ENCODE peak calls at places on chromosomes 6 and 20, in four cellular contexts. L is heart left ventricle, R is HepG2, Q is gastrocnemius medialis. F is an unnamed sample.

GRCh38 chr6:152398993-152399392 is 238.2 kb downstream of the SYNE1 start:
- ATAC-seq in L (no peak), Q (no peak), R (no peak), F (no peak)

GRCh38 chr6:130788954-130789353 is 38.3 kb upstream of the SMLR1 start:
- ATAC-seq in R (peak), L (no peak), Q (no peak), F (no peak)

GRCh38 chr20:2130062-2130591 is 28.5 kb downstream of the STK35 start:
- ATAC-seq in R (no peak), Q (no peak), L (no peak), F (no peak)

GRCh38 chr6:161376367-161376766 is 102.5 kb upstream of the AGPAT4 start:
- ATAC-seq in L (no peak), R (no peak), Q (no peak), F (no peak)

GRCh38 chr6:39804666-39805065 is 12.5 kb downstream of the DAAM2 start:
- ATAC-seq in Q (no peak), L (no peak), R (no peak), F (no peak)

GRCh38 chr6:15434263-15434662 is 188.4 kb downstream of the JARID2 start:
- ATAC-seq in L (no peak), R (no peak), Q (no peak), F (no peak)

GRCh38 chr6:135115411-135116293 is 61.0 kb upstream of the HBS1L start:
- ATAC-seq in Q (no peak), L (no peak), R (no peak), F (no peak)

GRCh38 chr6:55286824-55287223 is 40.4 kb upstream of the GFRAL start:
- ATAC-seq in R (no peak), Q (no peak), L (no peak), F (no peak)

GRCh38 chr6:160791459-160791858 is 89.4 kb downstream of the PLG start:
- ATAC-seq in R (no peak), Q (no peak), L (no peak), F (no peak)

GRCh38 chr6:28910901-28911680 is 12.7 kb downstream of the TRIM27 start:
- ATAC-seq in R (no peak), Q (no peak), L (no peak), F (no peak)

GRCh38 chr6:129120856-129121255 is 237.9 kb downstream of the LAMA2 start:
- ATAC-seq in Q (peak), R (no peak), L (peak), F (peak)

GRCh38 chr20:38873050-38873581 is 53.1 kb upstream of the FAM83D start:
- ATAC-seq in Q (no peak), L (no peak), R (no peak), F (peak)

GRCh38 chr6:141532211-141532610 is 600.5 kb upstream of the GJE1 start:
- ATAC-seq in L (peak), Q (no peak), R (peak), F (no peak)

GRCh38 chr6:82778985-82779384 is 286.7 kb downstream of the UBE3D start:
- ATAC-seq in R (no peak), L (no peak), Q (no peak), F (no peak)

GRCh38 chr20:49270177-49270576 is 7.7 kb downstream of the ZNFX1 start:
- ATAC-seq in L (no peak), R (peak), Q (peak), F (no peak)

GRCh38 chr6:38644951-38645350 is 5.2 kb upstream of the BTBD9 start:
- ATAC-seq in L (no peak), R (no peak), Q (no peak), F (no peak)

GRCh38 chr20:36098364-36098763 is 56.2 kb upstream of the EPB41L1 start:
- ATAC-seq in Q (peak), L (peak), R (no peak), F (peak)

GRCh38 chr20:22369100-22369499 is 215.3 kb downstream of the FOXA2 start:
- ATAC-seq in L (no peak), R (no peak), Q (no peak), F (no peak)

GRCh38 chr6:131998255-131998982 is 47.2 kb upstream of the CCN2 start:
- ATAC-seq in L (no peak), R (peak), Q (no peak), F (peak)

GRCh38 chr6:3337521-3338350 is 79.0 kb downstream of the PSMG4 start:
- ATAC-seq in L (no peak), Q (no peak), R (peak), F (no peak)

GRCh38 chr6:14077193-14077853 is 40.2 kb upstream of the CD83 start:
- ATAC-seq in Q (no peak), R (no peak), L (no peak), F (no peak)

GRCh38 chr20:49831770-49832631 is 19.4 kb downstream of the SLC9A8 start:
- ATAC-seq in R (peak), L (no peak), Q (no peak), F (peak)

GRCh38 chr20:4455301-4455701 is 266.4 kb upstream of the PRND start:
- ATAC-seq in R (no peak), Q (no peak), L (no peak), F (no peak)

GRCh38 chr6:90202156-90202555 is 94.5 kb downstream of the BACH2 start:
- ATAC-seq in L (no peak), Q (no peak), R (no peak), F (no peak)

GRCh38 chr20:51134405-51134804 is 111.5 kb upstream of the KCNG1 start:
- ATAC-seq in L (no peak), Q (no peak), R (no peak), F (no peak)

GRCh38 chr20:4961746-4962145 is 39.6 kb downstream of the SLC23A2 start:
- ATAC-seq in R (peak), L (peak), Q (no peak), F (no peak)

GRCh38 chr6:15416932-15417509 is 171.2 kb downstream of the JARID2 start:
- ATAC-seq in L (no peak), R (no peak), Q (peak), F (no peak)

DNA sequence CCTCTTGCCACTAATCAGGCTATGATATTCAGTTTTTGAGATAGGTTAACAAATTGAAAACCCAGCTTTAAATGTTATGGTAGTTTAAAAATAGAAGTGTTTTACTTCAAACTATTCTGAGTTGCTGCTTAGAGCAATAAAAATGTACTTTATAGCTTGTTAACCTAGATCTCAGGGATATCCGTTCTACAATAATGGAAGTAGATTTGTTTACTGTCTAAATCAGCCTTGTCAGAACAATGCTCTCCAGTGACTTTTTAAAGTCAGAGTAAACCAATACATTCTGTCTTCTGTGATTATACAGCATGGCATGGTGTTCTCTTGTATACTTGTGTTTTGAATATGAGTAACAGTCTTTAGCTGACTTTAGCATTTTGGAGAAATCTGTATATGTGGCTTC is 161.5 kb downstream of the PACRG start:
- ATAC-seq in Q (no peak), R (no peak), L (no peak), F (no peak)
- TF ChIP-seq POLR2A in Q (no peak), R (no peak), L (no peak), F (no peak)

DNA sequence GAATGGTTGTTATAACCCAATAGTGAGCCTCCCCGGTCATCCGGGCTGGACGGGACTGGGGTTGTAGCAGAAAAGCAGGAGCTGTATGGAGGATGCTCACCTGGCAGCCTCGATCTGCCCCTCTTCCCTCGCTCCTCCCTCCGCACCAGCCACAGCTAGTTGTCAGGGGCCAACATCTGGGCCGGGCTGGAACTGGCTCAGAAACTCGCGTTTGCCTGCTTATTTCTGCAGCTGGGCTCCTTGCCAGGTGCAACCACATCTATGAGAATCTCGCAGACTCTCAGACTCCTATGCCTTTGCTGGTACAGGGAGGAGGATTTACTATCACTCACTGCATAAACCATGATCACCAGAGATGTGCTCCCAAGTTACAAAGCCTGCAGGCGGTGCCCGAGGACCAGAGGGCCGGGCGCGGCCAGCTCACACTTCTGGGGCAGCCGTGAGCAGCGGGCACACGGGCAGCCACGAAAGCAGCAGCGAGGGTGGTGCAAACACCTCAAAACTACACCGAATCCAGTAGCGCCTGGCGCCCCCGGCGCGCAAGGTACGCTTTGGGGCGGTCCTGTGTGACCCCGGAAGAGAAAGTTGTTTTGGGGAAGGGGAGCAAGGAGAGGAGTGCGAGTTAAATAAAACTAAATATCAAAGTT is 609 bp upstream of the LRRC1 start:
- ATAC-seq in R (peak), L (peak), Q (peak), F (peak)
- TF ChIP-seq POLR2A in R (no peak), L (no peak), Q (no peak), F (no peak)

DNA sequence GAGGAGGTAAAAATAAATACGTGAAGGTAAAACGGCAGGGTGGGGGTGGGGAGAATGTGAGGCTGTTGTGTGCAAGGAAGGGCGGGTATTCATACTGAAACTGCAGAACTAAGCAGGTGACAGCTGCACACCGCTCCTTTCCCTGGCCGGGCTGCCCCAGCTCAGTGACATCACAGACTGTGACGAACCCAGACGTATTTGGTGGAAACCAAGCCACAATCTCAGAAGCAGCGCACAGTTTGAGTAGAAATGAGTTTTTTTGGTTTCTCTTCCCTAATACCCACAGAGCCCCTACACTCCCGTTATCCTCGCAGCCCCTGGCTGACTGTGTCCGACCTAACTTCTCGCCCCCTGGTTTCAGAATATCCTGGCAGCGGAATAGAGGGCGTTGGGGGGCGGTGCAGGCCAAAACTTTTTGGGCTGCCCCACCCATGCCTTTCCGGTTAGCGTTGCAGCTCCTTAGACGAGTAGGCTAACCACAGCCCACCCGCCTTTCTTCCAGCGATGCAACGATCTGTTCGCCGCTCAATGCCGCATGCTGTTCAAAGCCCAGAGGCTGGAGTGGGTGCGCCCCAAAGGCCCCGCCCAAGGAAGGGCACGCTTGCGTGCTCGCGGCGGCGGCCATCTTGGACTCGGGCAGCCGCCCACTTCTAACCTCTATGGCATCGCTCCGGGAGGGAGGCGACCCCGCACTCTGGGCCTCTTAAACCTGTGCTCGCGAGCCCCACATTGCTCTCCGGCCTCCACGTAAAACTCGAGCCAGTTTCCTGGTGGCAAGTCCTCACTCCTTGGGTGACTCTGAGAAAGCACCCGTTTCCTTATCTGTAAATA is 9.1 kb downstream of the BAK1 start:
- ATAC-seq in Q (peak), L (peak), R (peak), F (peak)
- TF ChIP-seq POLR2A in Q (no peak), L (no peak), R (peak), F (peak)

DNA sequence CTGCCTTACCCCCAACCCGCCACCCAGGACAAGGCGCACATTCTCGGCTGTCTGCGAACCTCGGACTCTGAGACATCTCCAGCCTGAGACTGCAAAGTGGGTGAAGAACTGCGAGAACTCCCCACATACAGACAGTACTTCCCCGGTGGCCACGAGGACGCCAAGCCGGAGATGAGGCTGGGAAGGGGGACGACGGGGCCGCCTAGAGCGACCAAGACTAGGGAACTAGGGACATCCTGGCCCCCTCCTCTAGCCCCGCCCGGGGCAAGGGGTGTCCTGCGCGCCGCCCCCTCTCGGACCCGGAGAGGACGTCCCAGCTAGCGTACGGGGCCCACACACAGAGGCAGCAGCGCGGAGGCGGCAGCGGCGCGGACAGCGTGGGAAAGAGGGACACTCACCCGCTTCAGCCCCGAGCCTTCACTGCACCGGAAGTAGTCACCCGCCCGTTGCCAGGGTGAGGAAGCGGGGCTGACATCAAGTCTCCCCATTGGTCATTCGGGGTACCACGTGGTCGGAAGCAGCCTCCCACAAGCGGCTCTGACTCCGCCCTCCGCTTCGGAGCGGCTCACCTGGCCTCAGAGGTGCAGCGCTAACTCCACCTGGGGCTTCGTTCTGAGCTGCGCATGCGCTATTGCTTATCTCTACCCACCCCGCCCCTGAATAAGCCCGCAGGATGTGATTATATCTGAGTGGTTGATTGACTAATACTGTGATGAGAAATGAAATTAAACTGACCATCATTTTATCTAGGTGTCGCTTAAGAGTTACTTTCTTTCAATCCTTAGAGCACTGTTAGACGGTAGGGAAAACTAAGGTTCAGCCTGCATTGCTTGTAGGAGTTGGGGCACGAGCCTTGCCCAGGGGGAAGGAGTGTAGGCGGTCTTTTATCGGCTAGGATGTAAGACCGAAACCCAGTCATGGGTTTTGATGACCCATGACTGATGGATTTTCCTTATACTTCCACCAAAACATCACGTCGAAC is at the start of gene TASP1:
- ATAC-seq in R (peak), Q (peak), L (peak), F (peak)
- TF ChIP-seq POLR2A in R (peak), Q (no peak), L (no peak), F (peak)

GRCh38 chr20:45338121-45339030 is 9.8 kb downstream of the SDC4 start:
- ATAC-seq in R (peak), L (no peak), Q (no peak), F (no peak)

GRCh38 chr20:45336530-45337366 is 11.5 kb downstream of the SDC4 start:
- ATAC-seq in Q (peak), R (peak), L (peak), F (peak)

GRCh38 chr20:45339084-45339483 is 9.1 kb downstream of the SDC4 start:
- ATAC-seq in L (no peak), Q (no peak), R (no peak), F (no peak)

GRCh38 chr20:45339799-45340198 is 8.4 kb downstream of the SDC4 start:
- ATAC-seq in L (no peak), Q (no peak), R (no peak), F (no peak)

DNA sequence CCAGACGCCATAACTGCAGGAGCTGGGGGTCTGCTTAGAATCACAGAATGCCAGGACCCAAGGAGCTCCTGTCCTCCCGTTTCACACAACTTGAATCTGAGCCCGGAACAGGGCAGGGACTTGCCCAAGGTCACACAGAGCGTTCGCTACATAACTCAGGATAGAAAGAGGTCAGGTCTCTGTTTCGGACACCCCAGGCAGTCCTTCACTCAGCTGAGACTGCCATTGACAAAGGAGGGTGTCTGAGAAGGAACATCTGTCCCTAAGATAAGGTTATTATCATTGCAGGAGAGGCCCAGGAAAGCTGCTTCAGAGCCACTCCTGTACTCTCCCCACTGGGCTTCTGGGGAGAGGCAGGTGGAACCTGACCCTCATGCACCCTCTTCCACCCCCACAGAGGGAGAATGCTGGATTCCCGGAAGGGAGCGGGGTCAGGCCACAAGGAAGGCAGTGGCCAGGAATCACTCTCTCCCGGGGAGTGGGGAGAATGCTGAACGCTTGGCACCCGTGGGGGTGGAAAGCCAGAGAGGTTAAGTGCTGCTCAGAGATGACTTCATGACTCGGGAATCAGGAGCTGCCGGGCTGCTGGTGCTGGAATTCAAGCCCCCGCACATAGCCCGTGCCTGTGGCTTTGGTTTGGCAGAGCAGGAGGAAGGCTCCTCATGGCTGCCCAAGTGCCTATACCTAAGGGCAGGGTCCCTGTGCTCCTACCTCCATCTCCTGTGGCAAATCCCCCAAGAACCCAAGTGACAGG is 10.7 kb downstream of the SDC4 start:
- ATAC-seq in Q (peak), L (peak), R (peak), F (peak)
- TF ChIP-seq POLR2A in Q (no peak), L (no peak), R (peak), F (no peak)

GRCh38 chr6:158912591-158912990 is 87.4 kb downstream of the RSPH3 start:
- ATAC-seq in L (no peak), R (no peak), Q (no peak), F (no peak)

GRCh38 chr6:158911746-158912158 is 88.2 kb downstream of the RSPH3 start:
- ATAC-seq in R (peak), L (peak), Q (no peak), F (no peak)

GRCh38 chr6:158909938-158910337 is 90.1 kb downstream of the RSPH3 start:
- ATAC-seq in L (no peak), Q (no peak), R (no peak), F (no peak)

GRCh38 chr6:158908596-158908995 is 89.4 kb upstream of the EZR start:
- ATAC-seq in R (no peak), Q (no peak), L (no peak), F (no peak)

DNA sequence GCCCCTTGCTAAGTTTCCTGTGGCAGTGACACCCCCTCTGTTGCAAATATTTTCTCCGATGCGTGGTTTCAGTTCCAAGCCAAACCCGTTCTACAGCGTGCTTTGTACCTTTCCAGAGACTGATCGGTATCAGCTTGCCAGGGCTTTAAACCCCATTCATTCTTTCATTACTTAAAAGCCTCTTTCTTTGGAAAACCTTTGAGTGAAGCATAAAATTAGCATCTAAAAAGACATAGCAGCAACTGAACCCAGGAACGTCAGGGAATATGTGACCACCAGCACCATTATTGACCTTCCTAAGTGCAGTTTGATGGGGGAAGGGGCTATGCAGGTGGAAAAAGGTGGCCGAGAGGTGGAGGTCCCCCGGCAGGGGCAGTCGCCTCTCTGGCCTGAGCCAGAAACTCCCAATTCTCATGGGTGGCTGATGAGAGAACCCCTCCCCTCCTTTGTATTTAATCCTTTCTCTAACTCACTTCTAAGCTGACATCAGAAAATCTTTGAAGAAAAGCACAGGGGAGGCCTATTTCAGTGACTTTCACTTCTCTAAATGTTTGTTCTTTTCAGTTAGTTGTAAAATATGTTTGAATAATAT is 89.4 kb downstream of the RSPH3 start:
- ATAC-seq in Q (no peak), L (no peak), R (no peak), F (no peak)
- TF ChIP-seq POLR2A in Q (no peak), L (no peak), R (no peak), F (no peak)

F was measured in gastroesophageal sphincter.